ENCODE peak calls at places on chromosomes 11 and 22, in six cellular contexts. One of them, this sample, is unnamed.
A peak's percentile ranks its signal among the peaks of the same experiment; 100 is the strongest.

GRCh38 chr11:39732002-39732401 is 1727.5 kb downstream of the LRRC4C start:
- DNase-seq in K562: no peak
- DNase-seq in sigmoid colon: no peak
- DNase-seq in HCT116: no peak
- DNase-seq in GM12891: no peak
- DNase-seq in stomach: no peak
- DNase-seq in this sample: no peak

GRCh38 chr22:49771266-49772065 is 56.2 kb downstream of the BRD1 start:
- DNase-seq in K562: no peak
- DNase-seq in sigmoid colon: peak; percentile 47
- DNase-seq in HCT116: no peak
- DNase-seq in GM12891: no peak
- DNase-seq in stomach: no peak
- DNase-seq in this sample: no peak

GRCh38 chr11:93000511-93001476 is 31.3 kb downstream of the MTNR1B start:
- DNase-seq in K562: peak; percentile 74
- DNase-seq in sigmoid colon: no peak
- DNase-seq in HCT116: peak; percentile 87
- DNase-seq in GM12891: no peak
- DNase-seq in stomach: no peak
- DNase-seq in this sample: no peak

GRCh38 chr11:35589281-35589680 is 29.0 kb upstream of the FJX1 start:
- DNase-seq in K562: no peak
- DNase-seq in sigmoid colon: no peak
- DNase-seq in HCT116: no peak
- DNase-seq in GM12891: no peak
- DNase-seq in stomach: no peak
- DNase-seq in this sample: no peak

GRCh38 chr11:61826930-61827572 is 1.0 kb upstream of the FADS2 start:
- DNase-seq in K562: no peak
- DNase-seq in sigmoid colon: no peak
- DNase-seq in HCT116: no peak
- DNase-seq in GM12891: peak; percentile 31
- DNase-seq in stomach: no peak
- DNase-seq in this sample: peak; percentile 42

GRCh38 chr22:27919943-27920755 is 1.1 kb upstream of the PITPNB start:
- DNase-seq in K562: peak; percentile 37
- DNase-seq in sigmoid colon: peak; percentile 76
- DNase-seq in HCT116: no peak
- DNase-seq in GM12891: no peak
- DNase-seq in stomach: no peak
- DNase-seq in this sample: no peak

GRCh38 chr22:24146190-24146616 is 35.1 kb upstream of the SUSD2 start:
- DNase-seq in K562: peak; percentile 50
- DNase-seq in sigmoid colon: peak; percentile 83
- DNase-seq in HCT116: no peak
- DNase-seq in GM12891: peak; percentile 66
- DNase-seq in stomach: peak; percentile 58
- DNase-seq in this sample: peak; percentile 53

GRCh38 chr11:3735827-3736226 is 61.5 kb downstream of the NUP98 start:
- DNase-seq in K562: no peak
- DNase-seq in sigmoid colon: no peak
- DNase-seq in HCT116: no peak
- DNase-seq in GM12891: no peak
- DNase-seq in stomach: no peak
- DNase-seq in this sample: no peak

GRCh38 chr11:15683528-15683927 is 568.8 kb downstream of the INSC start:
- DNase-seq in K562: no peak
- DNase-seq in sigmoid colon: no peak
- DNase-seq in HCT116: no peak
- DNase-seq in GM12891: no peak
- DNase-seq in stomach: no peak
- DNase-seq in this sample: no peak

GRCh38 chr11:129346916-129347315 is 28.7 kb upstream of the BARX2 start:
- DNase-seq in K562: no peak
- DNase-seq in sigmoid colon: no peak
- DNase-seq in HCT116: no peak
- DNase-seq in GM12891: no peak
- DNase-seq in stomach: no peak
- DNase-seq in this sample: no peak

GRCh38 chr11:129354688-129355087 is 21.0 kb upstream of the BARX2 start:
- DNase-seq in K562: no peak
- DNase-seq in sigmoid colon: no peak
- DNase-seq in HCT116: no peak
- DNase-seq in GM12891: no peak
- DNase-seq in stomach: no peak
- DNase-seq in this sample: no peak

GRCh38 chr11:129348813-129349212 is 26.8 kb upstream of the BARX2 start:
- DNase-seq in K562: no peak
- DNase-seq in sigmoid colon: no peak
- DNase-seq in HCT116: no peak
- DNase-seq in GM12891: no peak
- DNase-seq in stomach: no peak
- DNase-seq in this sample: no peak

GRCh38 chr11:129352627-129353026 is 23.0 kb upstream of the BARX2 start:
- DNase-seq in K562: no peak
- DNase-seq in sigmoid colon: no peak
- DNase-seq in HCT116: no peak
- DNase-seq in GM12891: no peak
- DNase-seq in stomach: no peak
- DNase-seq in this sample: no peak
- TF ChIP-seq POLR2AphosphoS5 in K562: no peak
- TF ChIP-seq POLR2AphosphoS5 in sigmoid colon: no peak
- TF ChIP-seq POLR2AphosphoS5 in HCT116: no peak
- TF ChIP-seq POLR2AphosphoS5 in GM12891: no peak
- TF ChIP-seq POLR2AphosphoS5 in stomach: no peak
- TF ChIP-seq POLR2AphosphoS5 in this sample: no peak

DNA sequence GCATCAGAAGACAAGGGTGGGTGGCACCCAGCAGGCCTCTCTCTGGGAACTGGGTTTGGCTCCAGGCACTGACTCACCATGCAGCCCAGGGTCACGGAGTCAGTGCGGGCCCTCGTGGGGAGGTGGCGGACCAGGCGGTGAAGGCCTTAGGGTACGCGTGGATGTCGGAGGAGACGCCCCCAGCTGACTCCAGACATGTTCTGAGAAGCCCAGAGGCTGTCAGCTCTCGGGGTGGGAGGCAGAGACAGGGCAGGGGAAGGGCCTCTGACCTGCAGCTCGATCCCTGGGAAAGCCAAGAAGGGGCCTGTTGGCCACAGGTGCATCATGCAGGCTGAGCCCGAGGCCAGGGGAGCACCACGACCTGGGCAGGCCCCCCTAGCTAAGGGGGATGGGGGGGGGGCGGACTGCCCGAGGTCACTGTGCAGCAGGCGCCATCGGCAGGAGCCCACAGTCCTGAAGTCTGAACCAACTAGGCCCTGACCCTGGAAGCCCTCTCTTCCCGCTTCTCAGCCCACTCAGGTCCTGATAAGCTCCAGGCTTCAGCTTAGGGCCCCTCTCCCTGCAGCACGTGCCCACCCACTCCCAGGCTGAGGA is 18.0 kb downstream of the MOB2 start:
- DNase-seq in K562: no peak
- DNase-seq in sigmoid colon: no peak
- DNase-seq in HCT116: no peak
- DNase-seq in GM12891: no peak
- DNase-seq in stomach: no peak
- DNase-seq in this sample: no peak
- TF ChIP-seq POLR2AphosphoS5 in K562: no peak
- TF ChIP-seq POLR2AphosphoS5 in sigmoid colon: no peak
- TF ChIP-seq POLR2AphosphoS5 in HCT116: no peak
- TF ChIP-seq POLR2AphosphoS5 in GM12891: no peak
- TF ChIP-seq POLR2AphosphoS5 in stomach: no peak
- TF ChIP-seq POLR2AphosphoS5 in this sample: no peak

GRCh38 chr22:31211862-31212730 is at the start of gene LIMK2:
- DNase-seq in K562: peak; percentile 92
- DNase-seq in sigmoid colon: peak; percentile 96
- DNase-seq in HCT116: peak; percentile 76
- DNase-seq in GM12891: peak; percentile 93
- DNase-seq in stomach: peak; percentile 98
- DNase-seq in this sample: peak; percentile 96

GRCh38 chr22:31212783-31213626 is 907 bp downstream of the LIMK2 start:
- DNase-seq in K562: peak; percentile 29
- DNase-seq in sigmoid colon: no peak
- DNase-seq in HCT116: no peak
- DNase-seq in GM12891: no peak
- DNase-seq in stomach: no peak
- DNase-seq in this sample: no peak

GRCh38 chr22:31210830-31211503 is 1.1 kb upstream of the LIMK2 start:
- DNase-seq in K562: no peak
- DNase-seq in sigmoid colon: no peak
- DNase-seq in HCT116: no peak
- DNase-seq in GM12891: no peak
- DNase-seq in stomach: no peak
- DNase-seq in this sample: no peak

GRCh38 chr22:31211504-31211861 is 615 bp upstream of the LIMK2 start:
- DNase-seq in K562: no peak
- DNase-seq in sigmoid colon: no peak
- DNase-seq in HCT116: no peak
- DNase-seq in GM12891: no peak
- DNase-seq in stomach: no peak
- DNase-seq in this sample: no peak

DNA sequence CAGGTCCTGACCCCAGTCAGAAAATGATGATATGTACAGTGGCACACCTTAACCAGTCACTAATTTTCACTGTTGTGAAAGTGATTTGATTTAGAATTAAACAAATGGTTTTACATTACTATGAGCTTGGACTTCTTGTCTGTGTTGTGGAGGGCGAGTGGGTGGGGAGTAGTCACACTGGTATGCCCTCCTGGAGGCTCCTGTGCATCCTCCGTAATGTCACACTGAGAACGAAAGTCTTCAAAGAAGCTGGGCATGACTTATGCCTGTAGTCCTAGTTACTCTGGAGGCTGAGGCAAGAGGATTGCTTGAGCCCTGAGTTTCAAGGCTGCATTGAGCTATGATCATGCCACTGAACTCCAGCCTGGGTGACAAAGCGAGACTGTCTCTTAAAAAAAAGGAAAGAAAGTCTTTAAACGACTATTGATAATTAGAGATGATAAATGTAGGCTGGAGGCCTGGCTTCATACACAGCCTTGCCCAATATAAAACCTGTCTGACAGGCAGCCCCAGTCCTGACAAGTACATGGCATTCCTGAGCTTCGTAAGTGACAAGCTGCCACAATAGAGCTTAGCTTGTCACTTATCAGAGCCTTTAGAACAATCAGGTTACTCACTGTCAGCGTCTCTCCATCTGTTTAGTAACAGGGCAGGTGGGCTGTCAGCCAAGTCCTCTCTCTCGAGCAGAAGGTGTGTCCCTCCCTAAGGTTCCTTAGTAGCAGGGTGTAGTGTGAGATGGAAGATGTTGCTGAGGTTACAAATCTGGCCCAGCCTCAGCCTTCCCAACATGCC is 5.0 kb upstream of the LIMK2 start:
- DNase-seq in K562: no peak
- DNase-seq in sigmoid colon: no peak
- DNase-seq in HCT116: no peak
- DNase-seq in GM12891: no peak
- DNase-seq in stomach: peak; percentile 83
- DNase-seq in this sample: no peak
- TF ChIP-seq POLR2AphosphoS5 in K562: no peak
- TF ChIP-seq POLR2AphosphoS5 in sigmoid colon: no peak
- TF ChIP-seq POLR2AphosphoS5 in HCT116: no peak
- TF ChIP-seq POLR2AphosphoS5 in GM12891: no peak
- TF ChIP-seq POLR2AphosphoS5 in stomach: peak; percentile 45
- TF ChIP-seq POLR2AphosphoS5 in this sample: no peak

DNA sequence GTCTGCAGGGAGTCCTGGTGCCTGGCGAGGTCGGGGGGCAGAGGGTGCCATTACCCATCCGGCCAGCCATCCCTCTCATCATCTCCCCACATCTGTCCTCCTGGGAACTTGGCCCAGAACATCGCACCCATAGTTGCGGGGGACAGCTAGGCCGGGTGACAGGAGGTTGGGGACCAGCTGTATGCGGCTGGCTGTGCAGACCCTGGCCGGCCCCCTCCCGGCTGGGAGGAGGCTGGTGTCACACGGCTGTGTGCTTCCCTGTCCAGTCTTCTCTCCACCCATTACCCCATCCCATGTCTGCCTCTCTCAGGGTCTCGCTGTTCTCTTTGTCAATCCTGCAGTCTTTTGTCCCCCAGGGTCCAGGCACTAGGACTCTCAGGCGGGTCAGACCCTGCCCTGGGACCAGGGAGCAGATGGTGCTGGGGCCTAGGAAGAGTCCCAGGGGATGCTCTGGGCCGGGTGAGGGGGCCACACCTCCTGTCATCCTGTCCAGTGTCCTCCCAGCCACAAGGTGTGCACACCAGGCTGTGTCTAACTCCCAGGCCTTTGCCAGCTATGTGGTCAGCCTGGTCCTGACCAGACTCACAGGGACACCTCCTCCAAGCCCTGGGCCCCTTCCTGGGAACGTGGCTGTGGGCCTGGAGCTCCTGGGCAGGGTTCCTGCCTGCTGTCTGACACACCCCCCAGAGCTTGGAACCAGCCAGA is 6.4 kb upstream of the TBX1 start:
- DNase-seq in K562: no peak
- DNase-seq in sigmoid colon: no peak
- DNase-seq in HCT116: no peak
- DNase-seq in GM12891: no peak
- DNase-seq in stomach: no peak
- DNase-seq in this sample: no peak
- TF ChIP-seq POLR2AphosphoS5 in K562: no peak
- TF ChIP-seq POLR2AphosphoS5 in sigmoid colon: no peak
- TF ChIP-seq POLR2AphosphoS5 in HCT116: no peak
- TF ChIP-seq POLR2AphosphoS5 in GM12891: no peak
- TF ChIP-seq POLR2AphosphoS5 in stomach: no peak
- TF ChIP-seq POLR2AphosphoS5 in this sample: no peak

GRCh38 chr22:35380537-35381423 is at the start of gene HMOX1:
- DNase-seq in K562: no peak
- DNase-seq in sigmoid colon: peak; percentile 97
- DNase-seq in HCT116: peak; percentile 51
- DNase-seq in GM12891: peak; percentile 78
- DNase-seq in stomach: peak; percentile 91
- DNase-seq in this sample: peak; percentile 86
- TF ChIP-seq POLR2AphosphoS5 in K562: no peak
- TF ChIP-seq POLR2AphosphoS5 in sigmoid colon: peak; percentile 88
- TF ChIP-seq POLR2AphosphoS5 in HCT116: peak; percentile 88
- TF ChIP-seq POLR2AphosphoS5 in GM12891: peak; percentile 78
- TF ChIP-seq POLR2AphosphoS5 in stomach: peak; percentile 89
- TF ChIP-seq POLR2AphosphoS5 in this sample: peak; percentile 66

This sample was measured in GM12892.